ENCODE peak calls at places on chromosomes 5 and 9, in seven cellular contexts. I is fibroblast of pulmonary artery, J is astrocyte, P is sigmoid colon, U is left ventricle myocardium inferior, Y is pancreas, F is DND-41. O is an unnamed sample.

GRCh38 chr9:31445357-31445756 is 939.1 kb upstream of the ACO1 start:
- DNase-seq in P (no peak), U (no peak), Y (no peak), I (no peak), J (no peak), F (no peak), O (no peak)

GRCh38 chr5:112372543-112372942 is 46.5 kb downstream of the EPB41L4A start:
- DNase-seq in U (no peak), Y (no peak), F (no peak), P (no peak), J (no peak), I (no peak), O (no peak)

GRCh38 chr9:114287001-114287762 is 35.7 kb upstream of the ORM1 start:
- DNase-seq in J (no peak), I (no peak), Y (no peak), P (peak; percentile 63), F (no peak), U (peak; percentile 8), O (no peak)

GRCh38 chr9:20984471-20984870 is 47.0 kb downstream of the HACD4 start:
- DNase-seq in F (no peak), U (no peak), J (no peak), I (no peak), P (no peak), Y (no peak), O (no peak)

GRCh38 chr5:177510567-177511053 is 984 bp upstream of the DOK3 start:
- DNase-seq in U (no peak), J (no peak), I (no peak), Y (peak; percentile 38), P (no peak), F (no peak), O (peak; percentile 75)

GRCh38 chr9:100066539-100066938 is 32.3 kb downstream of the ERP44 start:
- DNase-seq in P (no peak), Y (no peak), F (peak; percentile 51), J (no peak), U (no peak), I (peak; percentile 67), O (peak; percentile 45)

GRCh38 chr5:78511116-78511906 is 137.3 kb downstream of the LHFPL2 start:
- DNase-seq in J (no peak), P (peak; percentile 75), I (no peak), F (no peak), U (no peak), Y (no peak), O (no peak)

GRCh38 chr9:129309906-129310305 is 131.8 kb upstream of the IER5L start:
- DNase-seq in Y (no peak), F (no peak), U (no peak), J (no peak), I (no peak), P (peak; percentile 15), O (no peak)

GRCh38 chr9:74025402-74025894 is 471.7 kb upstream of the RORB start:
- DNase-seq in Y (no peak), I (peak; percentile 22), F (no peak), J (peak; percentile 95), P (no peak), U (no peak), O (no peak)

GRCh38 chr9:133351908-133352634 is 4.1 kb downstream of the RPL7A start:
- DNase-seq in F (peak; percentile 54), P (no peak), U (no peak), I (peak; percentile 71), Y (peak; percentile 69), J (peak; percentile 42), O (peak; percentile 83)

GRCh38 chr5:135112008-135112670 is 78.1 kb upstream of the PITX1 start:
- DNase-seq in I (no peak), P (peak; percentile 15), F (no peak), J (no peak), U (no peak), Y (no peak), O (no peak)

GRCh38 chr9:10054456-10054855 is 558.3 kb downstream of the PTPRD start:
- DNase-seq in U (no peak), P (no peak), F (no peak), Y (no peak), J (no peak), I (no peak), O (no peak)

GRCh38 chr5:113036826-113037225 is 60.2 kb downstream of the DCP2 start:
- DNase-seq in I (no peak), U (no peak), P (no peak), J (no peak), Y (no peak), F (no peak), O (no peak)

GRCh38 chr5:160787247-160787646 is 64.8 kb downstream of the ATP10B start:
- DNase-seq in F (peak; percentile 18), I (peak; percentile 0), P (no peak), J (no peak), U (no peak), Y (peak; percentile 38), O (peak; percentile 53)

GRCh38 chr9:114271556-114272510 is 51.1 kb upstream of the ORM1 start:
- DNase-seq in U (peak; percentile 48), P (peak; percentile 75), F (peak; percentile 44), I (peak; percentile 53), J (peak; percentile 46), Y (peak; percentile 86), O (no peak)

GRCh38 chr9:113990975-113991471 is 87.1 kb downstream of the AMBP start:
- DNase-seq in P (no peak), I (no peak), Y (no peak), J (no peak), F (no peak), U (no peak), O (no peak)

GRCh38 chr5:134136221-134136631 is 21.7 kb downstream of the TCF7 start:
- DNase-seq in P (peak; percentile 49), J (no peak), U (peak; percentile 6), Y (no peak), F (no peak), I (no peak), O (no peak)

GRCh38 chr9:1871486-1872181 is 143.5 kb upstream of the SMARCA2 start:
- DNase-seq in U (no peak), I (peak; percentile 1), F (no peak), P (no peak), J (no peak), Y (no peak), O (peak; percentile 16)

GRCh38 chr5:109298794-109299193 is 111.0 kb downstream of the PJA2 start:
- DNase-seq in U (no peak), I (no peak), P (no peak), F (no peak), J (no peak), Y (no peak), O (no peak)

GRCh38 chr5:141524604-141525597 is 36.0 kb downstream of the PCDHGC5 start:
- DNase-seq in P (peak; percentile 96), U (peak; percentile 86), J (peak; percentile 90), I (peak; percentile 98), Y (peak; percentile 85), F (peak; percentile 36), O (peak; percentile 88)

GRCh38 chr5:172456076-172456800 is 1.9 kb upstream of the SH3PXD2B start:
- DNase-seq in Y (no peak), J (no peak), F (no peak), I (no peak), U (no peak), P (peak; percentile 64), O (no peak)

GRCh38 chr5:124927735-124928134 is 181.3 kb upstream of the ZNF608 start:
- DNase-seq in Y (no peak), F (no peak), I (peak; percentile 87), P (no peak), U (no peak), J (peak; percentile 78), O (no peak)
- H3K4me3 ChIP-seq in Y (no peak overlapping the region), F (no peak overlapping the region), I (no peak overlapping the region), P (no peak overlapping the region), U (no peak overlapping the region), J (no peak overlapping the region), O (no peak overlapping the region)

GRCh38 chr9:136011703-136012496 is 50.7 kb upstream of the UBAC1 start:
- DNase-seq in J (peak; percentile 47), F (no peak), P (peak; percentile 94), Y (peak; percentile 80), I (peak; percentile 88), U (peak; percentile 90), O (no peak)
- TF ChIP-seq CTCF in J (no peak), F (no peak), P (no peak), Y (no peak), I (no peak), U (no peak), O (no peak)

GRCh38 chr9:94140418-94140780 is 56.1 kb downstream of the PTPDC1 start:
- DNase-seq in P (no peak), I (no peak), U (no peak), F (no peak), J (no peak), Y (no peak), O (no peak)
- H3K4me3 ChIP-seq in P (no peak overlapping the region), I (peak overlapping the region; percentile 25), U (peak overlapping the region; percentile 40), F (no peak overlapping the region), J (peak overlapping the region; percentile 12), Y (no peak overlapping the region), O (no peak overlapping the region)

DNA sequence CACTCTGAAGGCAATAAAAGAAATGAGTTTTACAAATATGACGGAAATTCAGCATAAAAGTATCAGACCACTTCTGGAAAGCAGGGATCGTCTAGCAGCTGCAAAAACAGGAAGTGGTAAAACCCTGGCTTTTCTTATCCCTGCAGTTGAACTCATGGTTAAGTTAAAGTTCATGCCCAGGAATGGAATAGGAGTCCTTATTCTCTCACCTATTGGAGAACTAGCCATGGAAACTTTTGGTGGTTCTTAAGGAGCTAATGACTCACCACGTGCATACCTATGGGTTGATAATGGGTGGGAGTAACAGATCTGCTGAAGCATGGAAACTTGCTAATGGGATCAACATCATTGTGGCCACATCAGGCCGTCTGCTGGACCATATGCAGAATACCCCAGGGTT is 93.5 kb upstream of the RGMB start:
- DNase-seq in I (no peak), J (peak; percentile 96), P (no peak), F (no peak), Y (no peak), U (no peak), O (no peak)
- TF ChIP-seq CTCF in I (no peak), J (no peak), P (no peak), F (no peak), Y (no peak), U (no peak), O (no peak)

GRCh38 chr9:93821307-93821703 is 133.8 kb downstream of the BARX1 start:
- DNase-seq in Y (no peak), P (no peak), I (no peak), F (no peak), J (no peak), U (no peak), O (no peak)
- H3K4me3 ChIP-seq in Y (no peak overlapping the region), P (no peak overlapping the region), I (no peak overlapping the region), F (no peak overlapping the region), J (no peak overlapping the region), U (no peak overlapping the region), O (no peak overlapping the region)

GRCh38 chr5:9853309-9853708 is 223.2 kb upstream of the TAS2R1 start:
- DNase-seq in J (no peak), I (no peak), Y (no peak), P (no peak), U (no peak), F (no peak), O (no peak)

GRCh38 chr5:9852686-9853085 is 222.5 kb upstream of the TAS2R1 start:
- DNase-seq in F (no peak), I (no peak), P (no peak), J (peak; percentile 31), U (no peak), Y (no peak), O (no peak)

GRCh38 chr5:9847631-9848030 is 217.5 kb upstream of the TAS2R1 start:
- DNase-seq in U (no peak), P (no peak), Y (no peak), I (no peak), F (no peak), J (no peak), O (no peak)

GRCh38 chr5:9850456-9850855 is 220.3 kb upstream of the TAS2R1 start:
- DNase-seq in F (no peak), U (no peak), I (no peak), J (no peak), Y (no peak), P (no peak), O (no peak)

GRCh38 chr5:9851458-9851857 is 221.3 kb upstream of the TAS2R1 start:
- DNase-seq in U (no peak), J (peak; percentile 91), I (peak; percentile 69), F (no peak), Y (no peak), P (no peak), O (no peak)
- TF ChIP-seq CTCF in U (no peak), J (peak; percentile 46), I (peak; percentile 58), F (no peak), Y (no peak), P (no peak), O (no peak)

O was measured in GM12865.